ENCODE peak calls at places on chromosomes 1 and 21, in four cellular contexts. B is GM12878, G is HepG2, W is K562. Z is an unnamed sample.

GRCh38 chr1:39115271-39116110 is 89.0 kb upstream of the MACF1 start:
- DNase-seq in B (no peak), G (no peak), W (peak), Z (no peak)

GRCh38 chr1:97433520-97434175 is 487.2 kb downstream of the DPYD start:
- DNase-seq in B (no peak), G (no peak), W (no peak), Z (no peak)

GRCh38 chr1:147717051-147717705 is 43.2 kb downstream of the GJA5 start:
- DNase-seq in B (no peak), G (peak), W (no peak), Z (no peak)

GRCh38 chr1:27517907-27518718 is 28.1 kb upstream of the WASF2 start:
- DNase-seq in B (no peak), G (no peak), W (peak), Z (no peak)

GRCh38 chr21:20822559-20823133 is 175.6 kb upstream of the NCAM2 start:
- DNase-seq in B (no peak), G (no peak), W (no peak), Z (no peak)

GRCh38 chr1:201570158-201570885 is 31.4 kb downstream of the NAV1 start:
- DNase-seq in B (no peak), G (no peak), W (no peak), Z (peak)

GRCh38 chr1:224498574-224499170 is 64.1 kb upstream of the WDR26 start:
- DNase-seq in B (no peak), G (no peak), W (no peak), Z (peak)

GRCh38 chr1:53511323-53511932 is 52.2 kb downstream of the DMRTB1 start:
- DNase-seq in B (no peak), G (no peak), W (no peak), Z (no peak)

GRCh38 chr1:54886724-54887664 is at the start of gene DHCR24:
- DNase-seq in B (peak), G (peak), W (peak), Z (peak)

GRCh38 chr1:40185951-40186864 is 25.0 kb downstream of the RLF start:
- DNase-seq in B (peak), G (no peak), W (no peak), Z (no peak)

GRCh38 chr1:3915551-3916121 is 15.6 kb upstream of the C1orf174 start:
- DNase-seq in B (no peak), G (no peak), W (no peak), Z (no peak)

GRCh38 chr1:114153051-114153620 is 533 bp downstream of the SYT6 start:
- DNase-seq in B (no peak), G (no peak), W (no peak), Z (no peak)

GRCh38 chr1:69077198-69077597 is 490.5 kb upstream of the LRRC7 start:
- DNase-seq in B (no peak), G (no peak), W (no peak), Z (no peak)

GRCh38 chr1:2807678-2808385 is 6.3 kb upstream of the TTC34 start:
- DNase-seq in B (no peak), G (no peak), W (no peak), Z (no peak)

GRCh38 chr1:165883056-165883455 is 55.6 kb downstream of the UCK2 start:
- DNase-seq in B (no peak), G (no peak), W (no peak), Z (no peak)

GRCh38 chr1:201552941-201553341 is 14.0 kb downstream of the NAV1 start:
- DNase-seq in B (no peak), G (no peak), W (no peak), Z (no peak)

GRCh38 chr1:33738976-33739375 is 124.9 kb upstream of the HMGB4 start:
- DNase-seq in B (no peak), G (no peak), W (no peak), Z (no peak)

GRCh38 chr1:33347650-33347992 is 26.7 kb upstream of the A3GALT2 start:
- DNase-seq in B (no peak), G (peak), W (no peak), Z (no peak)

GRCh38 chr1:37807555-37808368 is at the start of the genes C1orf122 and YRDC:
- DNase-seq in B (peak), G (peak), W (peak), Z (peak)

GRCh38 chr1:67823645-67824044 is 9.6 kb downstream of the GNG12 start:
- DNase-seq in B (no peak), G (no peak), W (no peak), Z (no peak)

GRCh38 chr21:32306021-32306780 is 7.5 kb downstream of the MRAP start:
- DNase-seq in B (no peak), G (peak), W (peak), Z (peak)

GRCh38 chr1:164774413-164774812 is 215.4 kb downstream of the PBX1 start:
- DNase-seq in B (no peak), G (no peak), W (no peak), Z (no peak)

GRCh38 chr1:9084883-9085282 is 15.4 kb upstream of the SLC2A5 start:
- DNase-seq in B (no peak), G (no peak), W (no peak), Z (no peak)

GRCh38 chr1:201876148-201876547 is 12.6 kb upstream of the SHISA4 start:
- DNase-seq in B (no peak), G (no peak), W (peak), Z (no peak)

GRCh38 chr1:217493290-217493689 is 137.6 kb downstream of the GPATCH2 start:
- DNase-seq in B (no peak), G (no peak), W (no peak), Z (no peak)

GRCh38 chr21:44853601-44854390 is 19.7 kb downstream of the PTTG1IP start:
- DNase-seq in B (no peak), G (no peak), W (peak), Z (no peak)

GRCh38 chr21:33080376-33080775 is 10.4 kb downstream of the OLIG1 start:
- DNase-seq in B (no peak), G (no peak), W (no peak), Z (no peak)

GRCh38 chr1:172536256-172536655 is 3.3 kb downstream of the SUCO start:
- DNase-seq in B (no peak), G (no peak), W (no peak), Z (no peak)

GRCh38 chr1:172537366-172537765 is 4.4 kb downstream of the SUCO start:
- DNase-seq in B (no peak), G (no peak), W (no peak), Z (no peak)

GRCh38 chr1:172540635-172541034 is 7.7 kb downstream of the SUCO start:
- DNase-seq in B (no peak), G (no peak), W (no peak), Z (no peak)

GRCh38 chr1:172533511-172534116 is 664 bp downstream of the SUCO start:
- DNase-seq in B (no peak), G (peak), W (peak), Z (no peak)

GRCh38 chr1:172537827-172538391 is 5.0 kb downstream of the SUCO start:
- DNase-seq in B (no peak), G (no peak), W (no peak), Z (no peak)
- TF ChIP-seq CBFB in B (no peak), G (no peak), W (no peak), Z (no peak)

DNA sequence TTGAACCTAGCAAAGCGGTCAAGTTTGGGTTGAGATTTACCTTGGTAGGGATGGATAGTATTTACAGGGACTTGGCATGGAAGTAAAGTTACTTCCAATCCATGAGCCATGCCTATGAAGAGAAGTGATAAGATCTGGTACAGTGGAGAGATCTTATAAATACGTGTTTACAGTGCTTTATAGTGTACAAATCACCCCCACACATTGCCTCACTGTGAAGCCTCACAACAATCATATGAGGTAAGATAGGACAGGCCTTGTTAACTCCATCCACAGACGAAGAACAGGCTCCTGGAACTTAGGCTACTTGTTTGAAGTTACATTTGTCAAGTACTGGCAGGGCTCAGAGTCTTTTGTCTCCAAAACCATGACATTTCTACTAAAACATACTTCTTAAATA is 159.8 kb downstream of the PLPPR4 start:
- DNase-seq in B (no peak), G (no peak), W (no peak), Z (no peak)
- TF ChIP-seq ATF2 in B (no peak), G (no peak), W (no peak), Z (no peak)

GRCh38 chr1:246428542-246429308 is 78.4 kb downstream of the SMYD3 start:
- DNase-seq in B (peak), G (no peak), W (no peak), Z (no peak)

GRCh38 chr1:246427611-246428010 is 79.5 kb downstream of the SMYD3 start:
- DNase-seq in B (no peak), G (no peak), W (no peak), Z (no peak)

GRCh38 chr1:246425895-246426294 is 81.2 kb downstream of the SMYD3 start:
- DNase-seq in B (no peak), G (no peak), W (no peak), Z (no peak)

GRCh38 chr1:246425139-246425794 is 81.8 kb downstream of the SMYD3 start:
- DNase-seq in B (no peak), G (no peak), W (no peak), Z (no peak)
- TF ChIP-seq NR2C2 in B (no peak), G (no peak), W (no peak), Z (no peak)

DNA sequence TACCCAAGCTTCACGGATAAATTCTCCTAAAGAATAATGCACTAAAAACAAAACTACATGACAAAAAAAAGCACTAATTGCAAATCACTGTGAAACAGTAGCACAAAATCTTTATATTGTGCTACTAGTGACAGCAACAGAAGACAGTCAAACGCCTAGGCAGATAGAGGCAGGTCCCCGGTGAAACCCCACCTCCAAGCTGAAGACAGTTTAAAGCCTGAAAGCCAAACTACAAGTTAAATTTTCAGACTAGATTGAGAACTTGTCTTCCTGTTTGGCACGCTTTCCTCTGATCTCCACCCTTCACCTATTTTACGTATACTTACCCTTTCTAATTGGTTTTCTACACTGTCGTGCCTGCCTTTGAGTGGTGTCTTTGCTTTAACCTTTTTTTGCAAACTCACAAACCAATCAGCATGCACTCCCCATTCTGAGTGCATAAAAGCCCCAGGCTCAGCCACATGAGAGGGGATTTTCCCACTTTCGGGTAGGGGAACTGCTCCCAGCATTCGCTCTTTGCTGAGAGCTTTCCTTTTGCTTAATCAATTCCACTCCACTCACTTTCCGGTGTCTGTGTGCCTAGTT is 3.6 kb upstream of the BACH1 start:
- DNase-seq in B (no peak), G (no peak), W (no peak), Z (no peak)
- TF ChIP-seq CBFB in B (no peak), G (no peak), W (no peak), Z (no peak)

DNA sequence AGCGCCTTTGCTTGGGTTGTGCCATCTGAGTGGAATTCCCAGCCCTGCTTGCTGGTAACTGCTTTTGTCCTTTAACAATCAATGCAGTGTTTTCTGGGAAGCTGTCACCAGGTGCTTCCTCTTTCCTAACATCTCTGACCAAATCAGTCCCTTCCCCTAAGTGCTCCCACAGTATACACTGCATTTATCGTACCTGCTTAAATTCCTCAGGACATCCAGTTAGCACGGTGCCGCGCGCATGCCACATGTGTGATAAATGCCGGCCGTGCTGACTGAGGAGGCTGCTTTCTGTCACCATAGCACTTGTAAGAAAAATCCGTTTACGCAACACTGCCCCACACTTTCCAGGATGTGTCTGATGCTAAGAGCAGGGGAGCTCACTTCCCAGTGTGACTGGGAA is 115.4 kb downstream of the BCAR3 start:
- DNase-seq in B (no peak), G (no peak), W (no peak), Z (no peak)
- TF ChIP-seq ATF2 in B (no peak), G (no peak), W (no peak), Z (no peak)

DNA sequence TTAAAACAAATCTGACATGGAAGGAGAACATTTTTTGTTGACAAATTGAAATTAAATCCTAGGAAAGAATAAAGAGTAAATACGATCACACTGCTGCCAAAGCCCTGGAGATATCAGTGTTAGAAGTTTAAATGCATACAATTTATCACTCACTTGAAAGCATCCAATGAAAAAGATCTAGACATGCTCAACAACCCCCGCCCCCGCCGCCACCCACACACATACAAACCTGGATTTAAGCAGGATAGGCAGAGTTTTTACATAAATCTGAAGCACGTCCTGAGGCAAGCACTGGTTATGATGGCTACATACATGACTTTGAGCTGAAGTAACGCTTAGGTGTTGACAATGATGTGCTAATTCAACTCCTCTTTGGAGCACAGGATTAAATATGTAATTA is 58.5 kb downstream of the LYST start:
- DNase-seq in B (no peak), G (no peak), W (no peak), Z (no peak)
- TF ChIP-seq NR2C2 in B (no peak), G (no peak), W (no peak), Z (no peak)

Z was measured in WTC11.